ENCODE peak calls at places on chromosomes 13 and 19, in eight cellular contexts. V, C, A, U, Q, N, R and O are unnamed samples.

GRCh38 chr13:110726726-110727125 is 13.2 kb downstream of the ING1 start:
- DNase-seq in V (no peak), C (no peak), A (peak), U (no peak), Q (no peak), N (no peak), R (no peak), O (no peak)

GRCh38 chr13:75860935-75861334 is 224.8 kb downstream of the LMO7 start:
- DNase-seq in V (no peak), C (no peak), A (no peak), U (no peak), Q (no peak), N (no peak), R (no peak), O (no peak)

GRCh38 chr19:41697198-41697855 is 9.3 kb upstream of the CEACAM7 start:
- DNase-seq in V (no peak), C (no peak), A (no peak), U (no peak), Q (peak), N (no peak), R (no peak), O (no peak)

GRCh38 chr19:55690109-55690768 is 15.2 kb downstream of the EPN1 start:
- DNase-seq in V (no peak), C (no peak), A (no peak), U (no peak), Q (peak), N (no peak), R (no peak), O (no peak)

GRCh38 chr13:79874396-79875360 is 393.7 kb downstream of the NDFIP2 start:
- DNase-seq in V (no peak), C (peak), A (no peak), U (peak), Q (no peak), N (no peak), R (no peak), O (no peak)

GRCh38 chr19:32361574-32362317 is 16.3 kb downstream of the ZNF507 start:
- DNase-seq in V (no peak), C (no peak), A (no peak), U (no peak), Q (no peak), N (no peak), R (no peak), O (no peak)

GRCh38 chr19:53864308-53864836 is 3.3 kb upstream of the MYADM start:
- DNase-seq in V (no peak), C (no peak), A (no peak), U (no peak), Q (no peak), N (no peak), R (peak), O (no peak)

GRCh38 chr19:17159466-17160393 is 55.4 kb upstream of the USE1 start:
- DNase-seq in V (peak), C (peak), A (no peak), U (peak), Q (no peak), N (no peak), R (no peak), O (no peak)

GRCh38 chr19:55086730-55087541 is 11.3 kb downstream of the EPS8L1 start:
- DNase-seq in V (peak), C (peak), A (peak), U (peak), Q (peak), N (peak), R (no peak), O (peak)

GRCh38 chr13:35219021-35219420 is 257.5 kb downstream of the MAB21L1 start:
- DNase-seq in V (no peak), C (no peak), A (no peak), U (no peak), Q (no peak), N (no peak), R (no peak), O (no peak)

GRCh38 chr19:31350693-31351211 is 1.5 kb upstream of the TSHZ3 start:
- DNase-seq in V (no peak), C (peak), A (peak), U (peak), Q (peak), N (no peak), R (no peak), O (no peak)

GRCh38 chr13:42396501-42396900 is 124.5 kb downstream of the AKAP11 start:
- DNase-seq in V (no peak), C (no peak), A (peak), U (no peak), Q (no peak), N (peak), R (no peak), O (no peak)

GRCh38 chr13:30510811-30511371 is 45.2 kb upstream of the HMGB1 start:
- DNase-seq in V (no peak), C (no peak), A (no peak), U (no peak), Q (no peak), N (no peak), R (no peak), O (no peak)

GRCh38 chr13:108897955-108898354 is 268.5 kb downstream of the MYO16 start:
- DNase-seq in V (no peak), C (peak), A (peak), U (no peak), Q (no peak), N (no peak), R (no peak), O (no peak)